ENCODE peak calls at places on chromosomes 7 and 10, in four cellular contexts. One of them, this sample, is unnamed.

GRCh38 chr7:73708961-73709360 is 10.5 kb downstream of the STX1A start:
- DNase-seq in MM.1S: no peak
- DNase-seq in cardiac muscle cell: no peak
- DNase-seq in tibial nerve: no peak
- DNase-seq in this sample: no peak

GRCh38 chr10:84177541-84178386 is 4.2 kb downstream of the GPR15LG start:
- DNase-seq in MM.1S: no peak
- DNase-seq in tibial nerve: no peak
- DNase-seq in cardiac muscle cell: no peak
- DNase-seq in this sample: no peak

GRCh38 chr10:69348824-69349541 is 67.7 kb downstream of the TACR2 start:
- DNase-seq in tibial nerve: peak; percentile 71
- DNase-seq in cardiac muscle cell: peak; percentile 90
- DNase-seq in MM.1S: no peak
- DNase-seq in this sample: no peak

GRCh38 chr10:132937861-132938260 is 4.5 kb downstream of the CFAP46 start:
- DNase-seq in cardiac muscle cell: no peak
- DNase-seq in tibial nerve: no peak
- DNase-seq in MM.1S: no peak
- DNase-seq in this sample: no peak

GRCh38 chr7:54664235-54665228 is 94.5 kb downstream of the SEC61G start:
- DNase-seq in cardiac muscle cell: peak; percentile 8
- DNase-seq in tibial nerve: no peak
- DNase-seq in MM.1S: peak; percentile 82
- DNase-seq in this sample: peak; percentile 89

GRCh38 chr10:78513330-78513729 is 479.7 kb downstream of the RPS24 start:
- DNase-seq in tibial nerve: no peak
- DNase-seq in cardiac muscle cell: no peak
- DNase-seq in MM.1S: no peak
- DNase-seq in this sample: no peak

GRCh38 chr10:5575482-5576153 is 50.9 kb downstream of the CALML3 start:
- DNase-seq in cardiac muscle cell: peak; percentile 71
- DNase-seq in MM.1S: no peak
- DNase-seq in tibial nerve: no peak
- DNase-seq in this sample: no peak

GRCh38 chr7:122219253-122219865 is 75.3 kb upstream of the AASS start:
- DNase-seq in cardiac muscle cell: peak; percentile 41
- DNase-seq in tibial nerve: peak; percentile 9
- DNase-seq in MM.1S: peak; percentile 67
- DNase-seq in this sample: no peak

GRCh38 chr7:19352271-19352670 is 207.1 kb upstream of the FERD3L start:
- DNase-seq in cardiac muscle cell: no peak
- DNase-seq in tibial nerve: no peak
- DNase-seq in MM.1S: no peak
- DNase-seq in this sample: no peak

GRCh38 chr10:1536341-1536740 is 201.0 kb downstream of the ADARB2 start:
- DNase-seq in MM.1S: no peak
- DNase-seq in tibial nerve: no peak
- DNase-seq in cardiac muscle cell: no peak
- DNase-seq in this sample: no peak

GRCh38 chr10:28892818-28893547 is 215.7 kb downstream of the BAMBI start:
- DNase-seq in cardiac muscle cell: peak; percentile 65
- DNase-seq in MM.1S: no peak
- DNase-seq in tibial nerve: no peak
- DNase-seq in this sample: no peak

GRCh38 chr10:69472544-69472943 is 21.3 kb downstream of the TSPAN15 start:
- DNase-seq in MM.1S: no peak
- DNase-seq in tibial nerve: no peak
- DNase-seq in cardiac muscle cell: peak; percentile 40
- DNase-seq in this sample: no peak

GRCh38 chr7:106247827-106248201 is 37.0 kb downstream of the NAMPT start:
- DNase-seq in cardiac muscle cell: no peak
- DNase-seq in tibial nerve: no peak
- DNase-seq in MM.1S: no peak
- DNase-seq in this sample: no peak

GRCh38 chr10:122656741-122657140 is 42.9 kb downstream of the C10orf120 start:
- DNase-seq in cardiac muscle cell: no peak
- DNase-seq in tibial nerve: no peak
- DNase-seq in MM.1S: no peak
- DNase-seq in this sample: no peak

GRCh38 chr10:42594246-42594650 is 44.1 kb downstream of the ZNF33B start:
- DNase-seq in MM.1S: no peak
- DNase-seq in cardiac muscle cell: peak; percentile 91
- DNase-seq in tibial nerve: no peak
- DNase-seq in this sample: no peak

GRCh38 chr7:151423936-151424335 is 14.1 kb upstream of the WDR86 start:
- DNase-seq in cardiac muscle cell: peak; percentile 32
- DNase-seq in MM.1S: no peak
- DNase-seq in tibial nerve: no peak
- DNase-seq in this sample: no peak

GRCh38 chr10:58082248-58082647 is 185.4 kb downstream of the IPMK start:
- DNase-seq in cardiac muscle cell: no peak
- DNase-seq in tibial nerve: no peak
- DNase-seq in MM.1S: no peak
- DNase-seq in this sample: no peak

DNA sequence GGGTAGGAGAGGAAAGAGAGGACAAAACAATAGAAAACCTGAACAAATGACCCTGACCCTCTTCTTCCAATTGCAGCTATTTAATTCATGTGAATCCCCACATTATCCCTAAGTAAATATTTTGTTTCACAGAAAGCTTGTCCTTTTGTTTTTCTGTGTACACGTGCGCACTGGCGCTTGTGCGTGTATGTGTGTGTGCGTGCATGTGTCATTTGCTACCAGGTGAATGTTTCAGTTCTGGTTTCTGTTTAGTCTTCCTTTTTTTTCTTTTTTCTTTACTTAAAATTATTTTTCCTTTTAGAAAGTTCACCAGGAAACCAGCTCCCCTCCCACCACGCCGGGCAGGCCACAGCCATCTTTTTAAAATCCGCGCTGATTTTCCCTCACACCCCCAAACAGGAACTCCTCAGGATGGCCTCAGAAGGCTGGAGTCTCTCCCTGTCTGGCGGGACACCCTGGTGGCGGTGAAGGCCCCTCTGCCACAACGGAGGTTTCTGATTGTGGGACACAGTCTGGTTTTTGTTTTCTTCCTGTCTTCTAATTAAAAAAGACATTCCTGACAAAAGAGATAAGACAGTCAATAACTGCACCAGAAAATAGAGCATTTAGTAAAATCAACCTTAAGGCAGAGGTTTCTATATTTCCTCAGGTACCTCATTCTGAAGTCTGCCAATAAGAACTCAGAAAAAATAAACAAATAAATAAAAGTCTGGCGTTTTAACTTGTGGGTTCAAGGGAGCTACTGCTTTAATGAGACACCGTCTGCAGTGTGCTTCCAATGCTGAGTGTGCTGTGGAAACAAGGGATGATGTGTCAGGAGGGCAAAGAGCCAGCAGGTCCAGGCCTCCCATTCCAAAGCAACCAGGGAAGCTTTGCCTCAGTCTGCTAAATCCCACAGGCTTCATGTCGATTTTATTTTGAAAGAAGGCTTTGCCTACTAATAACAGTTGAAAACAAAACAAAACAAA is 17.4 kb downstream of the IRF5 start:
- DNase-seq in cardiac muscle cell: peak; percentile 72
- DNase-seq in MM.1S: peak; percentile 86
- DNase-seq in tibial nerve: no peak
- DNase-seq in this sample: no peak
- TF ChIP-seq CTCF in cardiac muscle cell: no peak
- TF ChIP-seq CTCF in MM.1S: peak; percentile 39
- TF ChIP-seq CTCF in tibial nerve: no peak
- TF ChIP-seq CTCF in this sample: no peak

GRCh38 chr10:31945392-31945791 is 16.8 kb upstream of the ARHGAP12 start:
- DNase-seq in cardiac muscle cell: no peak
- DNase-seq in MM.1S: no peak
- DNase-seq in tibial nerve: no peak
- DNase-seq in this sample: no peak

GRCh38 chr10:31944071-31944433 is 15.4 kb upstream of the ARHGAP12 start:
- DNase-seq in cardiac muscle cell: no peak
- DNase-seq in tibial nerve: no peak
- DNase-seq in MM.1S: no peak
- DNase-seq in this sample: no peak

GRCh38 chr10:31948021-31948420 is 19.4 kb upstream of the ARHGAP12 start:
- DNase-seq in tibial nerve: no peak
- DNase-seq in cardiac muscle cell: no peak
- DNase-seq in MM.1S: no peak
- DNase-seq in this sample: no peak

GRCh38 chr10:31949266-31949665 is 20.6 kb upstream of the ARHGAP12 start:
- DNase-seq in tibial nerve: no peak
- DNase-seq in cardiac muscle cell: no peak
- DNase-seq in MM.1S: no peak
- DNase-seq in this sample: no peak

GRCh38 chr10:31947144-31947926 is 18.7 kb upstream of the ARHGAP12 start:
- DNase-seq in MM.1S: no peak
- DNase-seq in cardiac muscle cell: peak; percentile 94
- DNase-seq in tibial nerve: peak; percentile 54
- DNase-seq in this sample: no peak
- TF ChIP-seq CTCF in MM.1S: peak; percentile 25
- TF ChIP-seq CTCF in cardiac muscle cell: peak; percentile 54
- TF ChIP-seq CTCF in tibial nerve: peak; percentile 48
- TF ChIP-seq CTCF in this sample: no peak

GRCh38 chr7:45937862-45938261 is 16.8 kb upstream of the IGFBP3 start:
- DNase-seq in MM.1S: no peak
- DNase-seq in tibial nerve: no peak
- DNase-seq in cardiac muscle cell: no peak
- DNase-seq in this sample: no peak
- TF ChIP-seq CTCF in MM.1S: no peak
- TF ChIP-seq CTCF in tibial nerve: no peak
- TF ChIP-seq CTCF in cardiac muscle cell: no peak
- TF ChIP-seq CTCF in this sample: no peak

DNA sequence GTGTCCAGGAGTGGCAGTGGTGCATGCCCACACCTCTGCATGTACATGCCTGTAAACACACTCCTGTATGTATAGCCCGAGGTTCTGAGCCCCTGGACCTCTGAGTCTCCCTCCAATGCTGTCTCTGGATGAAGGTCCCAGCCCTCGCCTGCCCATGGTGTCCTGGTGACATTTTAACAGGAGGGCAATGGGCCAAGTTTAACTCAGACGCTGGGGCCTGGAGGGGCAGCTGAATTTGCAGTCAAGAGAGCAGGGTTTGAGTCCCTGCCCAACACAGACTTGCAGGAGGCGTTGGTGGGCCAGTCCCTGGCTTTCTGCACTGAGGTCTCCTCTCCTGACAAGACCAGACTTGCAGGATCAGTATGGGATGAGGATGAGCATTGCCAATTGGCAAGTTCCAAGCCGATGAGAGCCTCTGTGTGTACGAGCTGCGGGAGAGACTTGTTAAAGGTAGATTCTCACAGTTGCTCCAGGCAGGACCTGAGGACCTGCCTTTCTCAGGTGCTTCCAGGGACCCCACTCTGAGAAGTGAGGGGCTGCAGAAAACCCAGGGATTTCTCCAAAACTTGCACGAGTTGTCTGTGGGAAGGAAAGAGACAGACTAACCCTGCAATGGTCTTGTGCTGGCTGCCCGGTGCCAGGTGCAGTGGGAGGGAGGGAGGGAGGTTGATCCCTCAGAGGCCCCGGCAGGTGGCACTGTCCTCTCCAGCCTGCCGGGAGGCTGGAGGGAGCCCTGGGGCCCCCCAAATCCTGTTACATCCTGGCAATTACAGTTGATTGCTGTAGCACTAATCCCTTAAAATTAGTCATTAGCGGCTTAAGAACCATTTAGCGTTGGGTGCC is 142.0 kb downstream of the ELFN1 start:
- DNase-seq in tibial nerve: no peak
- DNase-seq in MM.1S: no peak
- DNase-seq in cardiac muscle cell: no peak
- DNase-seq in this sample: no peak
- TF ChIP-seq CTCF in tibial nerve: no peak
- TF ChIP-seq CTCF in MM.1S: peak; percentile 4
- TF ChIP-seq CTCF in cardiac muscle cell: no peak
- TF ChIP-seq CTCF in this sample: no peak

GRCh38 chr7:71131753-71132520 is at the start of gene GALNT17:
- DNase-seq in tibial nerve: no peak
- DNase-seq in MM.1S: no peak
- DNase-seq in cardiac muscle cell: no peak
- DNase-seq in this sample: peak; percentile 60

GRCh38 chr7:71130280-71130679 is 1.7 kb upstream of the GALNT17 start:
- DNase-seq in tibial nerve: no peak
- DNase-seq in MM.1S: no peak
- DNase-seq in cardiac muscle cell: no peak
- DNase-seq in this sample: no peak

GRCh38 chr7:71132521-71133231 is 732 bp downstream of the GALNT17 start:
- DNase-seq in MM.1S: no peak
- DNase-seq in cardiac muscle cell: peak; percentile 3
- DNase-seq in tibial nerve: no peak
- DNase-seq in this sample: peak; percentile 61

GRCh38 chr7:71133232-71133622 is 1.3 kb downstream of the GALNT17 start:
- DNase-seq in cardiac muscle cell: no peak
- DNase-seq in MM.1S: no peak
- DNase-seq in tibial nerve: no peak
- DNase-seq in this sample: peak; percentile 43

DNA sequence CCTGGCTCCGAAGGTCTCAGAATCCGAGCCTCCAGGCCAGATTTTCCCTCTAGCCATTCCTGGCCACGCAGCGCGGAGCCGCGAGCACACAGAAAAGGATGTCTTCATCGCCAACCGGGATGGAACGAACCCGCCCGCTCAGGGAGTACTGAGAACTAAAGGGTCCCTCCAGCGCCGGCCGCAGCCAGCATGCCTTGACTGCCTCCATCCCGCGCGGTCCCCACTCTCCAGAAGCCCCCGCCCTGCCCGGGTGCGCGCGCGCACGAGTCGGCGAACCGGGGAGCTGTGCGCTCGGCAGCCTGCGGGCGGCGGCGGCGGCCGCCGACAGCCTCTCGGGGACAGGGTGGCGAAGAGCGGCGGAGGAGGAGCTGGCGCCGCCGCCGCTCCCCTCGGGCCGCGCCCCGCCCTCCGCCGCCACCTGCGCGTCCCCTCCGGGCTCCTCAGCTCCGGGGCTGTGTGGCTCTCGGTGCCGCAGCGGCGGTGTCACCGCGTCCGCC is 640 bp upstream of the GALNT17 start:
- DNase-seq in cardiac muscle cell: peak; percentile 11
- DNase-seq in MM.1S: peak; percentile 33
- DNase-seq in tibial nerve: peak; percentile 9
- DNase-seq in this sample: peak; percentile 89
- TF ChIP-seq CTCF in cardiac muscle cell: no peak
- TF ChIP-seq CTCF in MM.1S: no peak
- TF ChIP-seq CTCF in tibial nerve: peak; percentile 51
- TF ChIP-seq CTCF in this sample: peak; percentile 18

DNA sequence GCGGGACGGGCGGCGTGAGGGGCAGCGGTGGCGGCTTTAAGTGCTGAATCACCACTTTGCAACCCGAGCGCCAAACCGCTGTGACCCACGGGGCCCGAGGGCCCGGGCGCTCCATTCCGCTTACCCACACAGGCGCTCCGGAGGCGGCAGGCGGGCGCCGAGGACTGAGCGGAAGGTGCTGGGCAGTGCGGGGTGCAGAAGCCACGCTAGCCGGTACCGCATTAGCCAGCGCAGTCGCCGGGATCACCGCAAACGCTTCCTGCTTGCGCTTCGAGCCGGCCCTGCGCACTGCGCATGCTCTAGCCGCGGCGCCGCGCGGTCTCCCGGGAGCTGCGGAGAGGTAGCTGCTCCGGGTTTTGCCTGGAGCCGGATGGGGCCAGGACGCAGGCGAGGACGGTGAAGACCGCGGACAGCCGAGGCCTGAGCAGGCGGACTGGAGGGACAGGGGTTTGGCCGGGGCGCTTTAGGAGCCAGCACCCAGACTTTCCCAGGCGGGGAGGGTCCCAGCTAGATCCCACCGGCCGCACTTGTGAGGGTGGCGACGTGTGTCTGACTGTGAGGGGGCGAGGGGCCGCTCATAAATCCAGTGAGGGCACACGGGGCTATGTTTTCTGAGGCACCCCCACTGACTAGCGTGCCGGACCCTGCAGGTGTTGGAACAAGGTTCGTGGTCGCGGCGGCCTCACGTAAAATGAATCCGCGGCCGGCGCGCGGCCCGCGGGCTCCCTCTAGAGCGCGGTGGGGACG is at the start of gene IDE:
- DNase-seq in MM.1S: peak; percentile 91
- DNase-seq in tibial nerve: peak; percentile 72
- DNase-seq in cardiac muscle cell: peak; percentile 91
- DNase-seq in this sample: peak; percentile 97
- TF ChIP-seq CTCF in MM.1S: peak; percentile 81
- TF ChIP-seq CTCF in tibial nerve: peak; percentile 85
- TF ChIP-seq CTCF in cardiac muscle cell: peak; percentile 84
- TF ChIP-seq CTCF in this sample: no peak

This sample was measured in glutamatergic neuron.